ENCODE peak calls at places on chromosomes 5 and 9, in four cellular contexts. One of them, this sample, is unnamed.

GRCh38 chr9:109912082-109912581 is 132.1 kb downstream of the PALM2AKAP2 start:
- DNase-seq in fibroblast of lung: peak; percentile 83
- DNase-seq in GM23248: peak; percentile 89
- DNase-seq in astrocyte: peak; percentile 58
- DNase-seq in this sample: no peak

GRCh38 chr9:120513825-120514598 is 66.0 kb downstream of the CDK5RAP2 start:
- DNase-seq in astrocyte: no peak
- DNase-seq in GM23248: no peak
- DNase-seq in fibroblast of lung: no peak
- DNase-seq in this sample: no peak

GRCh38 chr5:153425914-153426313 is 64.6 kb upstream of the GRIA1 start:
- DNase-seq in GM23248: no peak
- DNase-seq in fibroblast of lung: no peak
- DNase-seq in astrocyte: no peak
- DNase-seq in this sample: no peak

GRCh38 chr5:146726020-146726419 is 152.5 kb downstream of the PPP2R2B start:
- DNase-seq in GM23248: no peak
- DNase-seq in astrocyte: no peak
- DNase-seq in fibroblast of lung: no peak
- DNase-seq in this sample: no peak

GRCh38 chr5:9046756-9047481 is 499.0 kb downstream of the SEMA5A start:
- DNase-seq in GM23248: peak; percentile 93
- DNase-seq in astrocyte: peak; percentile 95
- DNase-seq in fibroblast of lung: peak; percentile 71
- DNase-seq in this sample: no peak

GRCh38 chr5:144284931-144285330 is 114.3 kb downstream of the KCTD16 start:
- DNase-seq in GM23248: peak; percentile 21
- DNase-seq in fibroblast of lung: no peak
- DNase-seq in astrocyte: no peak
- DNase-seq in this sample: no peak

GRCh38 chr5:156991714-156992113 is 28.7 kb upstream of the TIMD4 start:
- DNase-seq in fibroblast of lung: no peak
- DNase-seq in astrocyte: no peak
- DNase-seq in GM23248: no peak
- DNase-seq in this sample: no peak

GRCh38 chr9:129111762-129112151 is 542 bp downstream of the PTPA start:
- DNase-seq in fibroblast of lung: peak; percentile 68
- DNase-seq in astrocyte: peak; percentile 38
- DNase-seq in GM23248: peak; percentile 69
- DNase-seq in this sample: no peak

GRCh38 chr9:113645224-113645971 is 181.9 kb downstream of the RGS3 start:
- DNase-seq in GM23248: no peak
- DNase-seq in astrocyte: no peak
- DNase-seq in fibroblast of lung: no peak
- DNase-seq in this sample: no peak

GRCh38 chr9:20237686-20238085 is 384.6 kb downstream of the MLLT3 start:
- DNase-seq in astrocyte: no peak
- DNase-seq in fibroblast of lung: no peak
- DNase-seq in GM23248: no peak
- DNase-seq in this sample: no peak

GRCh38 chr5:124627815-124628214 is 118.6 kb downstream of the ZNF608 start:
- DNase-seq in fibroblast of lung: no peak
- DNase-seq in astrocyte: no peak
- DNase-seq in GM23248: no peak
- DNase-seq in this sample: no peak

GRCh38 chr5:152246401-152246800 is 158.7 kb downstream of the NMUR2 start:
- DNase-seq in fibroblast of lung: peak; percentile 12
- DNase-seq in GM23248: peak; percentile 23
- DNase-seq in astrocyte: peak; percentile 1
- DNase-seq in this sample: no peak

GRCh38 chr9:15306757-15307522 is at the start of gene TTC39B:
- DNase-seq in GM23248: peak; percentile 98
- DNase-seq in fibroblast of lung: peak; percentile 89
- DNase-seq in astrocyte: peak; percentile 72
- DNase-seq in this sample: no peak

GRCh38 chr9:131097948-131098278 is 1.6 kb downstream of the AIF1L start:
- DNase-seq in astrocyte: no peak
- DNase-seq in GM23248: no peak
- DNase-seq in fibroblast of lung: no peak
- DNase-seq in this sample: no peak

GRCh38 chr5:154095819-154096380 is 57.1 kb downstream of the MFAP3 start:
- DNase-seq in astrocyte: no peak
- DNase-seq in fibroblast of lung: no peak
- DNase-seq in GM23248: peak; percentile 23
- DNase-seq in this sample: no peak

GRCh38 chr9:119556129-119556875 is 187.1 kb upstream of the BRINP1 start:
- DNase-seq in GM23248: peak; percentile 83
- DNase-seq in astrocyte: peak; percentile 24
- DNase-seq in fibroblast of lung: peak; percentile 44
- DNase-seq in this sample: no peak

GRCh38 chr5:98309785-98310566 is 463.5 kb upstream of the RGMB start:
- DNase-seq in fibroblast of lung: peak; percentile 90
- DNase-seq in GM23248: peak; percentile 99
- DNase-seq in astrocyte: peak; percentile 100
- DNase-seq in this sample: no peak

GRCh38 chr5:31496891-31497290 is 35.0 kb downstream of the DROSHA start:
- DNase-seq in astrocyte: no peak
- DNase-seq in GM23248: no peak
- DNase-seq in fibroblast of lung: no peak
- DNase-seq in this sample: no peak

GRCh38 chr5:112594060-112594850 is 143.4 kb upstream of the APC start:
- DNase-seq in GM23248: peak; percentile 32
- DNase-seq in astrocyte: peak; percentile 3
- DNase-seq in fibroblast of lung: no peak
- DNase-seq in this sample: peak; percentile 39

GRCh38 chr9:126219166-126219565 is 107.5 kb upstream of the MVB12B start:
- DNase-seq in fibroblast of lung: no peak
- DNase-seq in GM23248: no peak
- DNase-seq in astrocyte: no peak
- DNase-seq in this sample: no peak

GRCh38 chr5:124842725-124843595 is 96.5 kb upstream of the ZNF608 start:
- DNase-seq in fibroblast of lung: peak; percentile 41
- DNase-seq in GM23248: no peak
- DNase-seq in astrocyte: no peak
- DNase-seq in this sample: no peak

GRCh38 chr5:139694556-139695182 is 46.5 kb downstream of the CXXC5 start:
- DNase-seq in fibroblast of lung: peak; percentile 32
- DNase-seq in astrocyte: no peak
- DNase-seq in GM23248: peak; percentile 64
- DNase-seq in this sample: no peak

GRCh38 chr9:96085536-96086143 is 210.1 kb downstream of the ERCC6L2 start:
- DNase-seq in fibroblast of lung: no peak
- DNase-seq in GM23248: no peak
- DNase-seq in astrocyte: no peak
- DNase-seq in this sample: no peak

GRCh38 chr5:119269061-119269579 is 86.7 kb upstream of the TNFAIP8 start:
- DNase-seq in fibroblast of lung: peak; percentile 37
- DNase-seq in astrocyte: peak; percentile 28
- DNase-seq in GM23248: peak; percentile 31
- DNase-seq in this sample: no peak

GRCh38 chr9:89625721-89626687 is 21.2 kb downstream of the GADD45G start:
- DNase-seq in astrocyte: no peak
- DNase-seq in fibroblast of lung: no peak
- DNase-seq in GM23248: no peak
- DNase-seq in this sample: no peak

GRCh38 chr5:76404694-76405306 is 1.7 kb downstream of the IQGAP2 start:
- DNase-seq in fibroblast of lung: no peak
- DNase-seq in astrocyte: no peak
- DNase-seq in GM23248: no peak
- DNase-seq in this sample: no peak
- H3K9ac ChIP-seq in fibroblast of lung: no peak overlapping the region
- H3K9ac ChIP-seq in astrocyte: no peak overlapping the region
- H3K9ac ChIP-seq in GM23248: no peak overlapping the region
- H3K9ac ChIP-seq in this sample: no peak overlapping the region

DNA sequence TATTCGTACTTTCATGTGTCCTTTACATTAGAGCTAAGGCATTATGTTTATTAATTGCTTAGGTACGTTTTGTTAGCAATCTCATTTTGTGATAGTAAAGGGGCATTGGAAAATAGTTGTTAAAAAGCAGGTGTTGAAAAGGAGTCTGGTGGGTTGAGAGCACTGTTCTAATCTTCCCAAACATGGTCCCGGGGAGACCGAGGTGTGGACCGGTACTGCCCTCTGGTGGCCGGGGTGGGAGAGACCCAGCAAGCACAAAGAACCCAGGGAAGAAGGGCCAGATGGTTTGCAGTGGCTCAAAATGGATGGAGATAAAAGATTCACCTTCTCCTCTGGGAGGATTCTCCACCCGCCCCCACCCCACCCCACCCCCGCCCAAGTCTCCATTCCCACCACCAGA is 26.1 kb downstream of the IDNK start:
- DNase-seq in astrocyte: no peak
- DNase-seq in GM23248: peak; percentile 65
- DNase-seq in fibroblast of lung: peak; percentile 31
- DNase-seq in this sample: no peak
- TF ChIP-seq EZH2 in astrocyte: no peak
- TF ChIP-seq EZH2 in GM23248: no peak
- TF ChIP-seq EZH2 in fibroblast of lung: no peak
- TF ChIP-seq EZH2 in this sample: no peak

GRCh38 chr5:34709861-34710673 is 53.9 kb downstream of the RAI14 start:
- DNase-seq in fibroblast of lung: peak; percentile 88
- DNase-seq in GM23248: peak; percentile 76
- DNase-seq in astrocyte: peak; percentile 99
- DNase-seq in this sample: no peak
- H3K9ac ChIP-seq in fibroblast of lung: no peak overlapping the region
- H3K9ac ChIP-seq in GM23248: peak overlapping the region; percentile 59
- H3K9ac ChIP-seq in astrocyte: peak overlapping the region; percentile 85
- H3K9ac ChIP-seq in this sample: no peak overlapping the region

DNA sequence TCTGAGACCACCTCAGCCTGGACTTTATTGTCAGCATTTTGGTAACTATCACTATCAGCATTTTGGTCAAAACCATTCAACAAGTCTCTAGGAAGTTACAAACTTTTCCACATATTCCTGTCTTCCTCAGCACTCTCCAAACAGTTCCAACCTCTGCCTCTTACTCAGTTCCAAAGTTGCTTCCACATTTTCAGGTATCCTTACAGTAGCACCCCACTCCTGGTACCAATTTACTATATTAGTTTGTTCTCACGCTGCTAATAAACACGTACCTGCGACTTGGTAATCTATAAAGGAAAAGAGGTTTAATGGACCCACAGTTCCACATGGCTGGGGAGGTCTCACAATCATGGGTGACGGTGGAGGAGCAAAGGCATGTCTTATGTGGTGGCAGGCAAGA is 551.3 kb downstream of the DMRTA1 start:
- DNase-seq in astrocyte: no peak
- DNase-seq in fibroblast of lung: no peak
- DNase-seq in GM23248: no peak
- DNase-seq in this sample: no peak
- TF ChIP-seq EZH2 in astrocyte: no peak
- TF ChIP-seq EZH2 in fibroblast of lung: no peak
- TF ChIP-seq EZH2 in GM23248: no peak
- TF ChIP-seq EZH2 in this sample: no peak

GRCh38 chr9:3924145-3924544 is 375.7 kb downstream of the GLIS3 start:
- DNase-seq in astrocyte: no peak
- DNase-seq in GM23248: no peak
- DNase-seq in fibroblast of lung: no peak
- DNase-seq in this sample: no peak

GRCh38 chr9:3916420-3916819 is 383.4 kb downstream of the GLIS3 start:
- DNase-seq in astrocyte: no peak
- DNase-seq in GM23248: no peak
- DNase-seq in fibroblast of lung: no peak
- DNase-seq in this sample: no peak

GRCh38 chr9:3922846-3923245 is 377.0 kb downstream of the GLIS3 start:
- DNase-seq in GM23248: no peak
- DNase-seq in astrocyte: peak; percentile 51
- DNase-seq in fibroblast of lung: no peak
- DNase-seq in this sample: no peak

GRCh38 chr9:3916984-3917383 is 382.9 kb downstream of the GLIS3 start:
- DNase-seq in fibroblast of lung: peak; percentile 57
- DNase-seq in astrocyte: peak; percentile 64
- DNase-seq in GM23248: peak; percentile 43
- DNase-seq in this sample: no peak

DNA sequence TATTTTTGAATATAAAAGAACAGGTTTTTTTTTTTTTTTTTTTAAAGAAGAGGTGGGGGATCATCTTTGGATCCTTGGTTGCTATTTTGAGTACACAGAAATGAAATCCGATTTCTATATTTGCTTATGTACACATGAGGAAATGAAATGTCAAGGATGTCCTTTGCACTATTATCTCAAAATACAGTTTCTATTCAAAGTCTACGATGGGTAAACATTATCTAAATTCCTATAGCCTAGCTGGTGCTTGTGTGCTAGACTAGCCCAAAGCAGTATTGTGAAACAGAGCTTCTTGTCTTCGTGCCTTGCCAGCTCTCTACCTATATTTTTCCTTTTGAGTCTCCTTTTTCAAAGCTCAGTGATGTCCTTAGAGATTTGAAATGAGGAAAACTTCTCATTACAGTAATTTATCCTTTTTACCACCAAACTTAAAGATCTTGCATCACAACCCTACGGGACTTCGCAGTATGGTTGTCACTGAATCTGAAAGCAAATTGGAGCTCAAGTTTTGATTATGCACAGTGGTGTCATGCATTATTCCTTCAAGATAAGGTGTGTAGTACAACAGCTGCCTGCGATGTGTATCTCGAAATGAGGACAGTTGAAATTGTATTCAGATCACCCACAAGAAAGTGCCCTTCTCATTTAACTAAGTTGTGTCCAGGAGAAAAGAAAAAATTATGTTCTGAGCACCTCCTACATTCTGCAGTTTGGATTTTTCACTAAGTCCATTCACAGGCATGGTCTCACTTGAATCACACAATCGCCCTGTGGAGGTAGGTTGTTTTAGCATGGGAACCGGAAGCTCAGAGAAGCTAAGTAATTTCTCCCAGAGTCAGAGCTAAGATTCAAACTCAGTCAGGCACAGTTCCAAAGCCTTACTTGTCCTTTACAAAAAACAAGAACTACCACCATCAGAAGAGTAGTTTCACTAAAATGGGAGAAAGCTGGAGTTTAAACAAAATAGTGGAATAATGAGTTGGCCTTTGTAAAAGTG is 379.0 kb downstream of the GLIS3 start:
- DNase-seq in fibroblast of lung: no peak
- DNase-seq in GM23248: no peak
- DNase-seq in astrocyte: no peak
- DNase-seq in this sample: no peak
- H3K9ac ChIP-seq in fibroblast of lung: no peak overlapping the region
- H3K9ac ChIP-seq in GM23248: no peak overlapping the region
- H3K9ac ChIP-seq in astrocyte: no peak overlapping the region
- H3K9ac ChIP-seq in this sample: no peak overlapping the region